ENCODE peak calls at places on chromosome 4, in ten cellular contexts. S, H, C, A, D, V, O, X, Z and J are unnamed samples.

GRCh38 chr4:65302145-65302544 is 368.1 kb downstream of the EPHA5 start:
- DNase-seq in S (no peak), A (no peak), O (no peak), X (no peak), Z (no peak), D (no peak), H (no peak), C (no peak), V (no peak), J (no peak)

GRCh38 chr4:113935190-113935589 is 44.3 kb downstream of the ARSJ start:
- DNase-seq in X (no peak), C (no peak), D (no peak), A (no peak), S (no peak), O (peak), Z (no peak), H (no peak), V (no peak), J (no peak)

GRCh38 chr4:168731006-168731636 is 234.3 kb downstream of the PALLD start:
- DNase-seq in C (no peak), Z (no peak), V (no peak), X (no peak), O (peak), D (no peak), H (no peak), A (no peak), S (no peak), J (no peak)

GRCh38 chr4:117700111-117700892 is 334.0 kb upstream of the NDST3 start:
- DNase-seq in H (no peak), O (no peak), D (no peak), Z (no peak), A (no peak), C (no peak), X (no peak), V (no peak), S (peak), J (no peak)

GRCh38 chr4:42915484-42915883 is 23.0 kb downstream of the GRXCR1 start:
- DNase-seq in H (no peak), D (no peak), V (no peak), A (no peak), O (no peak), Z (no peak), X (no peak), C (no peak), S (no peak), J (no peak)

GRCh38 chr4:106301393-106302084 is 14.5 kb downstream of the TBCK start:
- DNase-seq in Z (no peak), O (peak), D (no peak), H (no peak), S (no peak), V (no peak), C (no peak), X (no peak), A (no peak), J (no peak)

GRCh38 chr4:88823058-88823919 is 125.7 kb upstream of the NAP1L5 start:
- DNase-seq in C (peak), A (peak), V (peak), S (peak), O (peak), D (peak), H (peak), Z (peak), X (peak), J (peak)

GRCh38 chr4:40621592-40622512 is 7.8 kb downstream of the RBM47 start:
- DNase-seq in A (peak), Z (peak), H (no peak), S (peak), D (peak), X (peak), C (peak), O (peak), V (peak), J (peak)

GRCh38 chr4:7890635-7891393 is 48.8 kb downstream of the AFAP1 start:
- DNase-seq in D (no peak), C (no peak), Z (no peak), H (no peak), A (no peak), V (no peak), O (peak), S (no peak), X (no peak), J (peak)

GRCh38 chr4:169254546-169254983 is 16.2 kb downstream of the SH3RF1 start:
- DNase-seq in X (no peak), D (no peak), Z (no peak), V (peak), S (no peak), H (no peak), O (peak), C (peak), A (no peak), J (peak)

GRCh38 chr4:155666701-155667537 is at the start of gene GUCY1A1:
- DNase-seq in Z (peak), S (no peak), O (peak), X (peak), V (peak), D (peak), H (no peak), C (no peak), A (peak), J (peak)

GRCh38 chr4:54754394-54754793 is 96.6 kb downstream of the KIT start:
- DNase-seq in S (no peak), X (no peak), Z (no peak), O (no peak), V (no peak), H (no peak), C (no peak), A (no peak), D (no peak), J (no peak)

GRCh38 chr4:28443371-28443770 is 1582.7 kb downstream of the STIM2 start:
- DNase-seq in D (no peak), H (no peak), C (no peak), Z (no peak), S (no peak), A (no peak), O (no peak), V (no peak), X (no peak), J (no peak)

GRCh38 chr4:77031544-77031943 is 44.2 kb downstream of the CCNI start:
- DNase-seq in D (no peak), A (no peak), Z (no peak), X (no peak), O (no peak), S (no peak), V (no peak), C (no peak), H (no peak), J (no peak)

GRCh38 chr4:76562161-76562560 is 127.1 kb downstream of the SHROOM3 start:
- DNase-seq in O (peak), H (no peak), X (no peak), A (no peak), Z (no peak), S (no peak), D (no peak), C (peak), V (no peak), J (peak)

GRCh38 chr4:5972571-5972970 is 45.7 kb downstream of the C4orf50 start:
- DNase-seq in A (no peak), O (no peak), V (no peak), C (no peak), Z (no peak), S (no peak), D (no peak), H (no peak), X (no peak), J (no peak)

GRCh38 chr4:105637409-105638258 is 70.9 kb downstream of the INTS12 start:
- DNase-seq in Z (peak), D (peak), X (peak), V (peak), A (peak), O (peak), S (peak), C (no peak), H (no peak), J (peak)

GRCh38 chr4:186105721-186106335 is 1.3 kb downstream of the FAM149A start:
- DNase-seq in X (no peak), S (no peak), A (no peak), H (no peak), D (peak), C (peak), O (peak), Z (no peak), V (no peak), J (no peak)

GRCh38 chr4:55509272-55509671 is 37.4 kb downstream of the CLOCK start:
- DNase-seq in Z (no peak), V (no peak), X (no peak), A (no peak), D (no peak), O (no peak), C (no peak), H (no peak), S (no peak), J (peak)

GRCh38 chr4:18533262-18533775 is 511.8 kb upstream of the LCORL start:
- DNase-seq in O (no peak), C (no peak), D (no peak), V (no peak), S (no peak), Z (no peak), X (no peak), H (no peak), A (no peak), J (no peak)

GRCh38 chr4:168648929-168649328 is 152.1 kb downstream of the PALLD start:
- DNase-seq in D (no peak), Z (no peak), A (no peak), X (no peak), O (peak), S (no peak), V (no peak), C (peak), H (no peak), J (peak)

GRCh38 chr4:149291463-149291862 is 524.2 kb downstream of the IQCM start:
- DNase-seq in V (peak), O (peak), A (no peak), D (peak), C (no peak), Z (no peak), H (no peak), S (no peak), X (no peak), J (peak)

GRCh38 chr4:20882500-20882899 is 182.2 kb downstream of the PACRGL start:
- DNase-seq in O (no peak), S (no peak), D (no peak), H (no peak), C (no peak), X (no peak), V (no peak), Z (no peak), A (no peak), J (no peak)

GRCh38 chr4:94974773-94975172 is 217.0 kb downstream of the BMPR1B start:
- DNase-seq in C (peak), S (no peak), A (no peak), Z (no peak), H (no peak), D (no peak), V (no peak), X (no peak), O (peak), J (peak)

GRCh38 chr4:121462660-121463261 is 81.9 kb upstream of the QRFPR start:
- DNase-seq in S (peak), A (no peak), V (peak), O (peak), D (peak), Z (peak), C (peak), X (no peak), H (no peak), J (peak)

GRCh38 chr4:33886356-33886755 is 2358.0 kb downstream of the ARAP2 start:
- DNase-seq in V (no peak), H (no peak), C (no peak), S (no peak), X (no peak), Z (no peak), O (no peak), A (no peak), D (no peak), J (no peak)

GRCh38 chr4:128471576-128471975 is 184.0 kb upstream of the PGRMC2 start:
- DNase-seq in A (no peak), S (peak), Z (no peak), V (no peak), O (no peak), D (no peak), H (no peak), C (no peak), X (no peak), J (no peak)

GRCh38 chr4:88583643-88584470 is 8.4 kb upstream of the HERC3 start:
- DNase-seq in V (no peak), S (no peak), H (no peak), C (no peak), A (no peak), O (no peak), D (no peak), Z (no peak), X (no peak), J (no peak)

GRCh38 chr4:77104405-77105292 is 28.9 kb upstream of the CCNI start:
- DNase-seq in A (peak), O (peak), V (peak), X (peak), S (no peak), H (no peak), D (peak), Z (peak), C (no peak), J (peak)

GRCh38 chr4:119315036-119315435 is 6.9 kb downstream of the FABP2 start:
- DNase-seq in A (no peak), C (no peak), Z (no peak), S (no peak), O (no peak), H (no peak), V (no peak), X (no peak), D (no peak), J (no peak)

GRCh38 chr4:8725845-8726244 is 133.3 kb downstream of the CPZ start:
- DNase-seq in X (no peak), H (no peak), D (peak), V (peak), A (peak), S (no peak), C (no peak), Z (no peak), O (no peak), J (no peak)

GRCh38 chr4:4470208-4470607 is 71.6 kb downstream of the STX18 start:
- DNase-seq in Z (no peak), X (no peak), V (no peak), O (peak), S (no peak), D (no peak), H (no peak), A (no peak), C (no peak), J (no peak)

GRCh38 chr4:16106956-16107355 is 23.1 kb upstream of the PROM1 start:
- DNase-seq in X (no peak), O (no peak), C (no peak), Z (no peak), D (no peak), A (no peak), H (peak), V (no peak), S (no peak), J (no peak)

GRCh38 chr4:172691552-172691951 is 477.1 kb upstream of the GALNT7 start:
- DNase-seq in D (no peak), O (no peak), H (no peak), A (no peak), C (no peak), X (no peak), Z (no peak), S (no peak), V (no peak), J (no peak)

GRCh38 chr4:25030283-25031076 is at the start of gene LGI2:
- DNase-seq in A (no peak), V (peak), C (no peak), X (peak), O (peak), D (peak), S (peak), Z (no peak), H (no peak), J (no peak)

GRCh38 chr4:80336582-80336981 is 1.1 kb downstream of the CFAP299 start:
- DNase-seq in D (peak), V (no peak), A (no peak), S (peak), H (no peak), X (no peak), O (peak), Z (no peak), C (peak), J (peak)

GRCh38 chr4:44722001-44722400 is 4.4 kb downstream of the GNPDA2 start:
- DNase-seq in S (no peak), C (no peak), A (no peak), V (no peak), D (no peak), X (no peak), O (no peak), H (no peak), Z (no peak), J (no peak)

GRCh38 chr4:7811536-7812190 is 128.0 kb downstream of the AFAP1 start:
- DNase-seq in D (no peak), Z (no peak), S (no peak), O (peak), V (peak), H (no peak), C (no peak), A (peak), X (peak), J (no peak)

GRCh38 chr4:183355405-183355804 is 33.2 kb upstream of the CLDN24 start:
- DNase-seq in Z (no peak), D (no peak), S (no peak), O (peak), V (no peak), C (no peak), X (no peak), A (no peak), H (no peak), J (peak)

GRCh38 chr4:86892639-86892965 is 380 bp upstream of the C4orf36 start:
- DNase-seq in S (no peak), C (no peak), X (no peak), Z (no peak), D (no peak), A (no peak), V (no peak), H (no peak), O (no peak), J (no peak)

GRCh38 chr4:86894465-86894864 is 2.2 kb upstream of the C4orf36 start:
- DNase-seq in D (no peak), S (peak), X (no peak), V (no peak), H (no peak), A (no peak), Z (no peak), O (no peak), C (no peak), J (no peak)

GRCh38 chr4:86895692-86896488 is 3.7 kb upstream of the C4orf36 start:
- DNase-seq in C (peak), D (no peak), Z (no peak), H (no peak), O (peak), X (no peak), S (peak), V (peak), A (no peak), J (peak)

GRCh38 chr4:86891785-86892638 is at the start of gene C4orf36:
- DNase-seq in H (no peak), V (peak), S (peak), A (peak), C (no peak), O (peak), X (peak), Z (peak), D (peak), J (peak)

DNA sequence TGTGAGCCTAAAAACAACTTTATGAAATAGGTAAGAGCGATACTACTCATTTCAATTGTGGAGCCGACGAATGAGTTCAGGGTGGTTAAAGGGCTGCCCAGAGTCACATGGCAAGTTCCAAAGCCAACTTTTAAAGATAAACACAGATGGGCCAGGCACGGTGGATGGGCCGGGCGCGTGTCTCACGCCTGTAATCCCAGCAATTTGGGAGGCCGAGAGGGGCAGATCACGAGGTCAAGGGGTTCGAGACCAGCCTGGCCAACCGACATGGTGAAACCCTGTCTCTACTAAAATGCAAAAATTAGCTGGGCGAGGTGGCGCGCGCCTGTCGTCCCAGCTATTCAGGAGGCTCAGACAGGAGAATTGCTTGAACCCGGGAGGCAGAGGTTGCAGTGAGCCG is 914 bp upstream of the C4orf36 start:
- DNase-seq in D (no peak), H (no peak), X (no peak), O (no peak), S (no peak), A (no peak), V (no peak), Z (no peak), C (no peak), J (no peak)
- H3K4me3 ChIP-seq in D (no peak), H (peak), X (no peak), O (no peak), S (no peak), A (no peak), V (no peak), Z (no peak), C (no peak), J (no peak)

GRCh38 chr4:82839624-82840023 is 41.0 kb upstream of the SCD5 start:
- DNase-seq in X (no peak), V (no peak), A (no peak), D (no peak), Z (no peak), H (no peak), O (no peak), C (no peak), S (no peak), J (no peak)

GRCh38 chr4:82842593-82842992 is 44.0 kb upstream of the SCD5 start:
- DNase-seq in H (no peak), O (peak), S (peak), V (no peak), D (no peak), C (no peak), X (no peak), Z (no peak), A (no peak), J (no peak)
- TF ChIP-seq CTCF in H (no peak), O (peak), S (peak), V (no peak), D (no peak), C (peak), X (no peak), Z (no peak), A (no peak), J (peak)

GRCh38 chr4:173852775-173853174 is 322.7 kb upstream of the HAND2 start:
- DNase-seq in Z (no peak), X (no peak), O (no peak), H (no peak), A (no peak), C (no peak), V (no peak), D (no peak), S (no peak), J (no peak)
- H3K4me3 ChIP-seq in Z (no peak), X (no peak), O (no peak), H (no peak), A (no peak), C (no peak), V (no peak), D (no peak), S (no peak), J (no peak)

GRCh38 chr4:11599044-11599443 is 170.3 kb upstream of the HS3ST1 start:
- DNase-seq in H (no peak), V (no peak), S (no peak), D (no peak), A (no peak), O (no peak), X (no peak), C (no peak), Z (no peak), J (no peak)
- TF ChIP-seq CTCF in H (no peak), V (no peak), S (no peak), D (no peak), A (no peak), O (no peak), X (no peak), C (no peak), Z (no peak), J (no peak)

GRCh38 chr4:140047017-140047640 is 106.9 kb downstream of the MAML3 start:
- DNase-seq in X (peak), O (peak), A (peak), H (no peak), S (no peak), C (no peak), V (peak), D (no peak), Z (peak), J (peak)
- H3K4me3 ChIP-seq in X (no peak), O (no peak), A (peak), H (no peak), S (no peak), C (no peak), V (no peak), D (no peak), Z (no peak), J (no peak)

GRCh38 chr4:1814453-1814852 is 21.4 kb downstream of the FGFR3 start:
- DNase-seq in Z (no peak), X (no peak), A (no peak), D (no peak), C (no peak), S (no peak), V (no peak), O (no peak), H (no peak), J (no peak)

GRCh38 chr4:1813231-1813630 is 20.1 kb downstream of the FGFR3 start:
- DNase-seq in O (no peak), S (no peak), Z (no peak), D (no peak), V (no peak), A (no peak), X (no peak), C (no peak), H (no peak), J (no peak)

GRCh38 chr4:1812720-1813119 is 19.6 kb downstream of the FGFR3 start:
- DNase-seq in D (no peak), A (no peak), S (no peak), X (no peak), V (no peak), O (no peak), C (no peak), Z (no peak), H (no peak), J (no peak)

GRCh38 chr4:1815096-1815996 is 22.3 kb downstream of the FGFR3 start:
- DNase-seq in D (no peak), C (no peak), H (no peak), O (no peak), S (no peak), V (no peak), X (no peak), Z (no peak), A (no peak), J (no peak)

DNA sequence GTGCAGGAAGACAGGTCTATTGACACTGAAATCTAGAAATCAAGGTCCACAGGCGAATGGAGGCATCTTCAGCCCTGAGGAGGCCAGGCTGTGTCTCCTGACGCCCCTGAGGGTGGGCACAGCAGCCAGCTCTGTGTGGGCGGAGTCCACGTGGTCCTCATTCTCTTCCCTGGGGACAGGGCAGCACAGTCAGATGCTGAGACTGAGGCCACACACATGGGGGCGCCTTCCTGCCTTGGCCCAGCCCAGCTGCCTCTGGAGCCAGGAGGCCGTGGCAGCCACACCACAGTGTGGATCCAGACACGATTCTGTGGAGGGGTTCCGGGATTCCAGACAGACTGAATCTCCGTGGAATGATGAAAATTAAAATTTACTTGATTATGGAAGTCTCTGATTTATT is 20.8 kb downstream of the FGFR3 start:
- DNase-seq in S (no peak), O (no peak), Z (no peak), H (no peak), C (no peak), V (no peak), D (no peak), A (no peak), X (no peak), J (no peak)
- TF ChIP-seq CTCF in S (no peak), O (peak), Z (no peak), H (no peak), C (peak), V (no peak), D (no peak), A (no peak), X (no peak), J (peak)